ENCODE peak calls at places on chromosomes 1 and 21, in four cellular contexts. N is H1, D is fibroblast of lung, W is neural progenitor cell. T is an unnamed sample. For H3K36me3 and H3K79me2, the result is how much of the 10 kb centered on the place peaks cover.

GRCh38 chr1:53380296-53380695 is 52.4 kb upstream of the LRP8 start:
- DNase-seq in D (no peak), N (no peak), W (no peak), T (no peak)

GRCh38 chr1:212608956-212609700 is 567 bp downstream of the ATF3 start:
- DNase-seq in D (peak), W (peak), N (peak), T (peak)

GRCh38 chr1:113369040-113369439 is 21.3 kb upstream of the MAGI3 start:
- DNase-seq in N (no peak), D (no peak), W (no peak), T (no peak)

GRCh38 chr1:87902830-87903614 is 574.3 kb downstream of the LMO4 start:
- DNase-seq in W (peak), N (no peak), D (peak), T (peak)

GRCh38 chr1:178367151-178367550 is 129.6 kb downstream of the CLEC20A start:
- DNase-seq in D (no peak), W (no peak), N (no peak), T (no peak)

GRCh38 chr21:20875741-20876140 is 122.5 kb upstream of the NCAM2 start:
- DNase-seq in N (no peak), W (peak), D (no peak), T (no peak)

GRCh38 chr1:148379170-148379500 is 104.0 kb downstream of the PPIAL4G start:
- DNase-seq in D (no peak), N (peak), W (no peak), T (no peak)

GRCh38 chr1:228920791-228921190 is 185.5 kb downstream of the RHOU start:
- DNase-seq in W (no peak), D (peak), N (no peak), T (no peak)

GRCh38 chr1:193404236-193404635 is 217.8 kb upstream of the B3GALT2 start:
- DNase-seq in D (peak), N (no peak), W (peak), T (peak)

GRCh38 chr1:58981392-58981791 is 197.5 kb upstream of the JUN start:
- DNase-seq in N (no peak), D (no peak), W (no peak), T (no peak)

GRCh38 chr1:2382621-2383361 is 8.6 kb downstream of the MORN1 start:
- DNase-seq in N (peak), W (peak), D (peak), T (no peak)

GRCh38 chr21:46121286-46122221 is 23.6 kb downstream of the COL6A2 start:
- DNase-seq in W (no peak), D (no peak), N (peak), T (no peak)

GRCh38 chr1:37157634-37158033 is 123.3 kb upstream of the GRIK3 start:
- DNase-seq in D (no peak), W (no peak), N (peak), T (no peak)

GRCh38 chr1:196464545-196464944 is 143.7 kb downstream of the KCNT2 start:
- DNase-seq in N (no peak), W (no peak), D (peak), T (peak)

GRCh38 chr1:196660272-196660671 is 8.4 kb downstream of the CFH start:
- DNase-seq in W (no peak), N (no peak), D (no peak), T (no peak)

GRCh38 chr1:200238311-200238710 is 171.5 kb downstream of the ZNF281 start:
- DNase-seq in D (no peak), W (no peak), N (no peak), T (no peak)

GRCh38 chr1:160768295-160768657 is 27.7 kb upstream of the LY9 start:
- DNase-seq in D (no peak), N (peak), W (peak), T (no peak)

GRCh38 chr21:44366586-44367211 is 13.3 kb downstream of the TRPM2 start:
- DNase-seq in W (no peak), D (no peak), N (no peak), T (no peak)

GRCh38 chr1:38198099-38198498 is 151.5 kb upstream of the POU3F1 start:
- DNase-seq in W (no peak), D (no peak), N (no peak), T (no peak)

GRCh38 chr21:36487641-36488307 is 7.9 kb upstream of the CLDN14 start:
- DNase-seq in N (no peak), D (peak), W (no peak), T (peak)

GRCh38 chr1:209926045-209926444 is 12.0 kb upstream of the SYT14 start:
- DNase-seq in W (no peak), D (peak), N (no peak), T (peak)

GRCh38 chr1:3631865-3632264 is 7.0 kb downstream of the TPRG1L start:
- DNase-seq in W (peak), N (no peak), D (no peak), T (no peak)
- H3K36me3 ChIP-seq in W (under half), N (under half), D (under half), T (under half)

DNA sequence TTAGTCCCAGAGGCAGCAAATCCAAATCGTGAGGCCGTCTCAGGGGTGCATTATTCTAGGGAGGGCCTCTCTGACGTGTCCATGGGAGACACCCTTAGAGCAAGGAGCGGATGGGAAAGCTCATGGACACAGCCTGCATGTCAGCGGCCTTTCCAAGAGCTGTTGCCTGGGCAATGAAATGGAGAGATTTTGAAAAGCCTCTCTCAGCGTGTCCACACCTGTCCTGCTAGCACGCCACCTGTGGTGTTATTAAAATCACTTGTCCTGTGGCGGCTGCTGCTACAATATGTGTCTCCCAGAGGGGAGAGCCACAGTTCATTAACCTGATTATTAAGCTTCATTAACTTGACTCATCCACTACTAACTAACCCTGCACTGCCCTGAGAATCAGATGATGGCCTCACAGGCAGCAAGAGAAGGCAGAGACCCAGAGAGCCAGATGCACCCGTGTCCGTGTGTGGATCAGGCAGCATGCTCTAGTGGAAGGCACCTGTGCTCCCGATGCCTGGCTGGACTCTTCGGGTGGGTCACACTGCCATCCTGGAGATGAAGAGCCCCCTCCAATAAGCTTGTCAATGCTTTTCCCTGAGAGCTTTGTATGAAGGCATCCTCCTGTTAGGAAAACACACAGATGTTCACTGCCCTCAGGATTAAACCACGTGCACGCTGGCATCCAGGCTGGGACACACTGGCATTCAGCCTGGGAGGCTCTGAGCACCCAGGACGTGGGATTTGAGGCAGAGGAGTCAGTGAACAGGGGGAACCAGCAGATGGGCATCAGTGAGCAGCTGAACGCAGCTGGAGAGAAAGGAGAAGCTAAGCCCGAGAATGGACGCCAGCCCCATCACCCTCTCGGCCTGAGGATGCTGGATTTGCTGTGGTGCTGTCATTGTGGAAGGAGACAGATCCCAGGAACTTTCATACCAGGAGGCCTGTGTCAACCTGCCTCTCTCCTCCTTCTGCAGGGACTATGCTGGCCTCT is 133.1 kb downstream of the PGBD5 start:
- DNase-seq in D (no peak), N (no peak), W (peak), T (no peak)
- H3K4me2 ChIP-seq in D (no peak), N (peak), W (peak), T (no peak)

DNA sequence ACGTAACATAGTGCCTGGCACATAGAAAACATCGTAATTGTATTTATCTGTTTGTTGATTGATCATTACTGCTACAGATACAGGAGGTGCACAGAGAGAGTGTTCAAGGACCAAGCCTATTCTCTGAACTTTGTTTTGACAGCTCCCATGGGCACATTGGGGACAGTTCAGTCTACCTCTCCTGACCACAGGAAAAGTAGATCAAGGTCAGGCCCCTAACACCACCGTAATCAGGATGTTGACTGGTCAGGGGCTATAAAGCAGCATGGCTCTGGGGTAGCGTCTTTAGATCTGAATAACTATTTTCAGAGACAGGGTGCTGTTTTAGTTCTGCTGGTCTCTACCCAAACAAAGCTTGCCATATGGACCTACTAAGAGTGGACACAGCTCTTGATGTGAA is 223.1 kb upstream of the IRF2BP2 start:
- DNase-seq in W (no peak), N (no peak), D (no peak), T (no peak)
- H3K79me2 ChIP-seq in W (under half), N (under half), D (under half), T (under half)

GRCh38 chr1:214551436-214552173 is at the start of gene PTPN14:
- DNase-seq in D (peak), N (peak), W (peak), T (peak)
- H3K36me3 ChIP-seq in D (under half), N (under half), W (under half), T (under half)

DNA sequence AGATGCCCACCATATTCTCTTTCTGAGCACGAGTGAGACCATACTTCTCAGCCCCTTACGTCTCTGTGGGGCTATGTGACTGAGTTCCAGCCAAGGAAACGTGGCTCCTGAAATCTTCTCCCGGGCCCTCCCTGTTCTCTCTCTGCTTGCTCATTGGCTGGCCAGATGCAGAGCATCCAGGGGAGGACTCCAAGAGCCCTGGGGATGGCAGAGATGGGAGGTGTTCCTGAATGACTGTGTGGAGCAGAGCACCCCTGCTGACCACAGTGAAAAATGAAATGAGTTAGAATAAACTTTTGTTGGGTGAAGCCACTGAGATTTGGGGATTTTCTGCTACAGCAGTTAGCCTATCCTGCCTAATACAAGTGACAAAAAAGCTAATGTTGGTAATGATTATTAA is 23.8 kb downstream of the KIAA0040 start:
- DNase-seq in W (no peak), N (no peak), D (no peak), T (no peak)
- H3K4me2 ChIP-seq in W (no peak), N (no peak), D (no peak), T (peak)

GRCh38 chr1:6027591-6027990 is 18.1 kb upstream of the KCNAB2 start:
- DNase-seq in N (no peak), D (no peak), W (no peak), T (no peak)
- H3K79me2 ChIP-seq in N (under half), D (under half), W (under half), T (under half)

GRCh38 chr1:44634790-44635189 is 39.5 kb downstream of the TMEM53 start:
- DNase-seq in W (no peak), N (no peak), D (no peak), T (no peak)
- H3K36me3 ChIP-seq in W (under half), N (half or more), D (under half), T (under half)

DNA sequence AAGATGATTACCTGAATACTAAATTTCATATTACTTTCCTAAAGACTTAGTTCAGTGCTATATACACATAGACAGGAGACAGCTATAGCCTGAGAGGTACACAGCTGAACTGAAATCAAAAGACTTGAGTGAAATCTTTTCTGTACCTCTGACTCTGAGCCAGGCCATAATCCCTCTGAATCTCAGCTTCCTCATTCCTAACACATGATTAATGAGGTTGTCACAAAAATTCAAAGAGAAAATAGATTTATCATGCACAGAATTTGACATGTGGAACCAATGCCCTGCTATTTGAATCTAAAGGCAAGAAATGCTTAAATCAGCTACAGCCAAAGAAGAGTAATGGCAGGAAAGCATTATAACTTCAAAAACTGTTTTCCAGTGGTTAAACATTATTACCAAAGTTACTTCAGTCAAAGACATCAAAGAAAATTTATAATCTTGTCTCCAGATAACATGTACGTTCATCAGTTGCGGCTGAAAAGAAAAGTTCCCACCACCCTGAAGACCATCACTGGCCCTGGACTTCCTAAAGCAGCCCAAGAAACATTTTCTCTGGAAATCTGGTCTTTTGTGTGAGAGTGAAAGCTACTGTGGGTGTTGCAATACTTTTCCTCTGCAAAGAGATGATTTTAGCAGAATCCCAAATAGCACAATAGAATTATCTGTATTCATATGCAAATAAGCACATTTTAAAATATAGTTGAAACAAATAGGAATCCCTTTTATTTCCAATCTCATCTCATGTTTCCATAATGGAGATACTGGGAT is 13.8 kb upstream of the ATP1A1 start:
- DNase-seq in N (no peak), W (no peak), D (peak), T (no peak)
- H3K4me2 ChIP-seq in N (no peak), W (peak), D (no peak), T (peak)

T was measured in astrocyte.